ENCODE peak calls at places on chromosomes 4 and X, in five cellular contexts. One of them, this sample, is unnamed.

GRCh38 chr4:97984545-97985131 is 158.6 kb downstream of the STPG2 start:
- DNase-seq in HCT116: peak
- DNase-seq in K562: peak
- DNase-seq in IMR-90: no peak
- DNase-seq in endodermal cell: peak
- DNase-seq in this sample: peak

GRCh38 chr4:86918539-86919072 is 16.2 kb upstream of the AFF1 start:
- DNase-seq in HCT116: no peak
- DNase-seq in K562: no peak
- DNase-seq in IMR-90: peak
- DNase-seq in endodermal cell: peak
- DNase-seq in this sample: peak

GRCh38 chr4:4529412-4529811 is 12.4 kb downstream of the STX18 start:
- DNase-seq in HCT116: no peak
- DNase-seq in K562: no peak
- DNase-seq in IMR-90: no peak
- DNase-seq in endodermal cell: no peak
- DNase-seq in this sample: no peak

GRCh38 chr4:174408841-174409552 is 113.3 kb downstream of the HPGD start:
- DNase-seq in HCT116: no peak
- DNase-seq in K562: no peak
- DNase-seq in IMR-90: no peak
- DNase-seq in endodermal cell: no peak
- DNase-seq in this sample: no peak

GRCh38 chr4:7242766-7243165 is 50.4 kb downstream of the SORCS2 start:
- DNase-seq in HCT116: no peak
- DNase-seq in K562: no peak
- DNase-seq in IMR-90: no peak
- DNase-seq in endodermal cell: no peak
- DNase-seq in this sample: no peak

GRCh38 chrX:110346681-110347080 is 12.0 kb upstream of the RTL9 start:
- DNase-seq in HCT116: no peak
- DNase-seq in K562: peak
- DNase-seq in IMR-90: no peak
- DNase-seq in endodermal cell: peak
- DNase-seq in this sample: peak

GRCh38 chr4:12459126-12459525 is 1025.0 kb downstream of the RAB28 start:
- DNase-seq in HCT116: no peak
- DNase-seq in K562: no peak
- DNase-seq in IMR-90: no peak
- DNase-seq in endodermal cell: no peak
- DNase-seq in this sample: no peak

GRCh38 chr4:153151535-153152452 is 52.4 kb upstream of the TRIM2 start:
- DNase-seq in HCT116: no peak
- DNase-seq in K562: no peak
- DNase-seq in IMR-90: peak
- DNase-seq in endodermal cell: peak
- DNase-seq in this sample: peak

GRCh38 chr4:87502580-87503238 is 26.5 kb downstream of the SPARCL1 start:
- DNase-seq in HCT116: peak
- DNase-seq in K562: no peak
- DNase-seq in IMR-90: peak
- DNase-seq in endodermal cell: no peak
- DNase-seq in this sample: peak

GRCh38 chrX:12471061-12471460 is 320.2 kb upstream of the PRPS2 start:
- DNase-seq in HCT116: no peak
- DNase-seq in K562: no peak
- DNase-seq in IMR-90: no peak
- DNase-seq in endodermal cell: no peak
- DNase-seq in this sample: peak

GRCh38 chr4:88390128-88390527 is 11.5 kb downstream of the HERC6 start:
- DNase-seq in HCT116: no peak
- DNase-seq in K562: no peak
- DNase-seq in IMR-90: no peak
- DNase-seq in endodermal cell: no peak
- DNase-seq in this sample: no peak

GRCh38 chr4:48093949-48094550 is 40.0 kb downstream of the TXK start:
- DNase-seq in HCT116: no peak
- DNase-seq in K562: peak
- DNase-seq in IMR-90: peak
- DNase-seq in endodermal cell: peak
- DNase-seq in this sample: peak

GRCh38 chrX:130975947-130976346 is 72.9 kb upstream of the ENOX2 start:
- DNase-seq in HCT116: peak
- DNase-seq in K562: peak
- DNase-seq in IMR-90: peak
- DNase-seq in endodermal cell: peak
- DNase-seq in this sample: peak

GRCh38 chrX:104641176-104641575 is 75.2 kb downstream of the IL1RAPL2 start:
- DNase-seq in HCT116: no peak
- DNase-seq in K562: no peak
- DNase-seq in IMR-90: no peak
- DNase-seq in endodermal cell: peak
- DNase-seq in this sample: no peak

GRCh38 chr4:88743696-88744095 is 46.1 kb upstream of the NAP1L5 start:
- DNase-seq in HCT116: no peak
- DNase-seq in K562: no peak
- DNase-seq in IMR-90: peak
- DNase-seq in endodermal cell: no peak
- DNase-seq in this sample: no peak

GRCh38 chrX:99091459-99091858 is 1318.6 kb downstream of the PCDH19 start:
- DNase-seq in HCT116: no peak
- DNase-seq in K562: no peak
- DNase-seq in IMR-90: no peak
- DNase-seq in endodermal cell: no peak
- DNase-seq in this sample: no peak

GRCh38 chr4:119559044-119559647 is 69.5 kb downstream of the PDE5A start:
- DNase-seq in HCT116: peak
- DNase-seq in K562: peak
- DNase-seq in IMR-90: peak
- DNase-seq in endodermal cell: no peak
- DNase-seq in this sample: peak

GRCh38 chr4:156931267-156931666 is 40.3 kb downstream of the PDGFC start:
- DNase-seq in HCT116: peak
- DNase-seq in K562: no peak
- DNase-seq in IMR-90: peak
- DNase-seq in endodermal cell: no peak
- DNase-seq in this sample: peak

GRCh38 chr4:142566243-142566642 is 279.9 kb downstream of the INPP4B start:
- DNase-seq in HCT116: no peak
- DNase-seq in K562: no peak
- DNase-seq in IMR-90: no peak
- DNase-seq in endodermal cell: no peak
- DNase-seq in this sample: no peak

GRCh38 chrX:70292788-70293187 is 2.9 kb downstream of the KIF4A start:
- DNase-seq in HCT116: no peak
- DNase-seq in K562: no peak
- DNase-seq in IMR-90: no peak
- DNase-seq in endodermal cell: no peak
- DNase-seq in this sample: no peak

GRCh38 chrX:68045008-68045577 is 388.2 kb downstream of the OPHN1 start:
- DNase-seq in HCT116: no peak
- DNase-seq in K562: no peak
- DNase-seq in IMR-90: peak
- DNase-seq in endodermal cell: no peak
- DNase-seq in this sample: no peak

GRCh38 chr4:26826721-26827120 is 33.9 kb upstream of the STIM2 start:
- DNase-seq in HCT116: no peak
- DNase-seq in K562: no peak
- DNase-seq in IMR-90: peak
- DNase-seq in endodermal cell: no peak
- DNase-seq in this sample: no peak

GRCh38 chr4:109113511-109113910 is 188.9 kb downstream of the COL25A1 start:
- DNase-seq in HCT116: no peak
- DNase-seq in K562: no peak
- DNase-seq in IMR-90: peak
- DNase-seq in endodermal cell: no peak
- DNase-seq in this sample: no peak

GRCh38 chr4:165971941-165972340 is 98.9 kb downstream of the TLL1 start:
- DNase-seq in HCT116: no peak
- DNase-seq in K562: no peak
- DNase-seq in IMR-90: no peak
- DNase-seq in endodermal cell: no peak
- DNase-seq in this sample: peak

GRCh38 chr4:1712216-1713002 is at the start of gene SLBP:
- DNase-seq in HCT116: peak
- DNase-seq in K562: peak
- DNase-seq in IMR-90: peak
- DNase-seq in endodermal cell: peak
- DNase-seq in this sample: peak

GRCh38 chrX:10496345-10496965 is 123.9 kb downstream of the MID1 start:
- DNase-seq in HCT116: no peak
- DNase-seq in K562: no peak
- DNase-seq in IMR-90: peak
- DNase-seq in endodermal cell: no peak
- DNase-seq in this sample: no peak

GRCh38 chrX:112266136-112266535 is 183.6 kb upstream of the TRPC5 start:
- DNase-seq in HCT116: no peak
- DNase-seq in K562: no peak
- DNase-seq in IMR-90: no peak
- DNase-seq in endodermal cell: no peak
- DNase-seq in this sample: no peak

GRCh38 chrX:51893931-51894696 is 691 bp downstream of the MAGED1 start:
- DNase-seq in HCT116: no peak
- DNase-seq in K562: no peak
- DNase-seq in IMR-90: peak
- DNase-seq in endodermal cell: peak
- DNase-seq in this sample: no peak

GRCh38 chrX:143854006-143854405 is 29.9 kb upstream of the UBE2NL start:
- DNase-seq in HCT116: no peak
- DNase-seq in K562: no peak
- DNase-seq in IMR-90: peak
- DNase-seq in endodermal cell: no peak
- DNase-seq in this sample: peak

GRCh38 chr4:55820260-55820659 is 670 bp downstream of the EXOC1L start:
- DNase-seq in HCT116: no peak
- DNase-seq in K562: no peak
- DNase-seq in IMR-90: no peak
- DNase-seq in endodermal cell: no peak
- DNase-seq in this sample: no peak

GRCh38 chrX:41452565-41452964 is 5.4 kb downstream of the NYX start:
- DNase-seq in HCT116: no peak
- DNase-seq in K562: no peak
- DNase-seq in IMR-90: peak
- DNase-seq in endodermal cell: no peak
- DNase-seq in this sample: no peak

GRCh38 chrX:40809210-40809609 is 73.9 kb upstream of the MED14 start:
- DNase-seq in HCT116: no peak
- DNase-seq in K562: peak
- DNase-seq in IMR-90: peak
- DNase-seq in endodermal cell: no peak
- DNase-seq in this sample: peak

GRCh38 chr4:121464854-121465253 is 84.0 kb upstream of the QRFPR start:
- DNase-seq in HCT116: no peak
- DNase-seq in K562: no peak
- DNase-seq in IMR-90: no peak
- DNase-seq in endodermal cell: no peak
- DNase-seq in this sample: no peak
- TF ChIP-seq CTCF in HCT116: no peak
- TF ChIP-seq CTCF in K562: no peak
- TF ChIP-seq CTCF in IMR-90: no peak
- TF ChIP-seq CTCF in endodermal cell: peak
- TF ChIP-seq CTCF in this sample: peak

GRCh38 chr4:176788248-176788647 is 4.5 kb downstream of the VEGFC start:
- DNase-seq in HCT116: no peak
- DNase-seq in K562: no peak
- DNase-seq in IMR-90: no peak
- DNase-seq in endodermal cell: no peak
- DNase-seq in this sample: no peak

GRCh38 chr4:176789955-176790354 is 2.8 kb downstream of the VEGFC start:
- DNase-seq in HCT116: peak
- DNase-seq in K562: peak
- DNase-seq in IMR-90: peak
- DNase-seq in endodermal cell: no peak
- DNase-seq in this sample: peak

GRCh38 chr4:176790398-176790797 is 2.3 kb downstream of the VEGFC start:
- DNase-seq in HCT116: no peak
- DNase-seq in K562: no peak
- DNase-seq in IMR-90: no peak
- DNase-seq in endodermal cell: no peak
- DNase-seq in this sample: peak

GRCh38 chr4:176791591-176792347 is 953 bp downstream of the VEGFC start:
- DNase-seq in HCT116: no peak
- DNase-seq in K562: no peak
- DNase-seq in IMR-90: peak
- DNase-seq in endodermal cell: peak
- DNase-seq in this sample: peak

GRCh38 chr4:176788971-176789370 is 3.8 kb downstream of the VEGFC start:
- DNase-seq in HCT116: no peak
- DNase-seq in K562: no peak
- DNase-seq in IMR-90: no peak
- DNase-seq in endodermal cell: no peak
- DNase-seq in this sample: no peak
- H3K4me3 ChIP-seq in HCT116: no peak
- H3K4me3 ChIP-seq in K562: no peak
- H3K4me3 ChIP-seq in IMR-90: peak
- H3K4me3 ChIP-seq in endodermal cell: no peak
- H3K4me3 ChIP-seq in this sample: no peak

GRCh38 chr4:46503739-46504138 is 113.8 kb upstream of the GABRA2 start:
- DNase-seq in HCT116: no peak
- DNase-seq in K562: no peak
- DNase-seq in IMR-90: no peak
- DNase-seq in endodermal cell: no peak
- DNase-seq in this sample: no peak

GRCh38 chr4:46508216-46508615 is 118.3 kb upstream of the GABRA2 start:
- DNase-seq in HCT116: no peak
- DNase-seq in K562: no peak
- DNase-seq in IMR-90: no peak
- DNase-seq in endodermal cell: no peak
- DNase-seq in this sample: peak

GRCh38 chr4:46506876-46507275 is 116.9 kb upstream of the GABRA2 start:
- DNase-seq in HCT116: no peak
- DNase-seq in K562: no peak
- DNase-seq in IMR-90: no peak
- DNase-seq in endodermal cell: no peak
- DNase-seq in this sample: peak

DNA sequence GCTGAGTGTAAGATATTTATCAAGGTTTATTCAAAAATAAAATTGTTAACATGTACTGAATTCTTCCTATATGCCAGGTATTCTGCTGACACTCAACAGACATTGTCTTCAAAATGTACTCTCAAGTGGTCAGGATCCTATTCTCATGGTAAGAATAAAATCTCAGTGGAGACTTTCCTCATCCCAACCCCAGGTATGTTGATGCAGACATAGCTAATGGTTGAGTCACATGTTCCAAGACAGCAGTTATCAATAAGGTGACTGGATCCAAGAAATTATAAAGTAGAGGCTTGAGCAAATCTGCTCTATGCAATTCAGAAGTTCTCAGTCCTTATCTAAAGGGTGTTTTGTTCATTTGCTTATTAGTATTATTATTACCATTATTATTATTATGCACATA is 115.2 kb upstream of the GABRA2 start:
- DNase-seq in HCT116: no peak
- DNase-seq in K562: no peak
- DNase-seq in IMR-90: no peak
- DNase-seq in endodermal cell: no peak
- DNase-seq in this sample: no peak
- TF ChIP-seq CTCF in HCT116: no peak
- TF ChIP-seq CTCF in K562: no peak
- TF ChIP-seq CTCF in IMR-90: no peak
- TF ChIP-seq CTCF in endodermal cell: no peak
- TF ChIP-seq CTCF in this sample: no peak

GRCh38 chr4:183798921-183799307 is 106.2 kb upstream of the STOX2 start:
- DNase-seq in HCT116: no peak
- DNase-seq in K562: no peak
- DNase-seq in IMR-90: no peak
- DNase-seq in endodermal cell: peak
- DNase-seq in this sample: peak
- H3K4me3 ChIP-seq in HCT116: peak
- H3K4me3 ChIP-seq in K562: no peak
- H3K4me3 ChIP-seq in IMR-90: no peak
- H3K4me3 ChIP-seq in endodermal cell: peak
- H3K4me3 ChIP-seq in this sample: peak

This sample was measured in epithelial cell of esophagus.